ENCODE peak calls at places on chromosomes 4 and X, in six cellular contexts. One of them, this sample, is unnamed.

GRCh38 chr4:12126476-12126875 is 697.8 kb upstream of the HS3ST1 start:
- DNase-seq in iris pigment epithelial cell: no peak
- DNase-seq in cerebellum: no peak
- DNase-seq in NCI-H1436 treated with DMSO at 0.1 percent for 48 hours: no peak
- DNase-seq in lung: no peak
- DNase-seq in SK-N-MC: no peak
- DNase-seq in this sample: no peak

GRCh38 chr4:142762280-142762679 is 83.8 kb downstream of the INPP4B start:
- DNase-seq in iris pigment epithelial cell: no peak
- DNase-seq in cerebellum: no peak
- DNase-seq in lung: no peak
- DNase-seq in SK-N-MC: no peak
- DNase-seq in NCI-H1436 treated with DMSO at 0.1 percent for 48 hours: no peak
- DNase-seq in this sample: no peak

GRCh38 chrX:153669174-153669890 is 4.3 kb downstream of the PNCK start:
- DNase-seq in cerebellum: no peak
- DNase-seq in NCI-H1436 treated with DMSO at 0.1 percent for 48 hours: no peak
- DNase-seq in lung: no peak
- DNase-seq in iris pigment epithelial cell: no peak
- DNase-seq in SK-N-MC: no peak
- DNase-seq in this sample: peak

GRCh38 chr4:76570141-76570989 is 135.3 kb downstream of the SHROOM3 start:
- DNase-seq in NCI-H1436 treated with DMSO at 0.1 percent for 48 hours: no peak
- DNase-seq in cerebellum: no peak
- DNase-seq in lung: no peak
- DNase-seq in iris pigment epithelial cell: peak
- DNase-seq in SK-N-MC: no peak
- DNase-seq in this sample: no peak

GRCh38 chr4:120446051-120446567 is 379.5 kb upstream of the MAD2L1 start:
- DNase-seq in NCI-H1436 treated with DMSO at 0.1 percent for 48 hours: no peak
- DNase-seq in iris pigment epithelial cell: peak
- DNase-seq in lung: no peak
- DNase-seq in cerebellum: no peak
- DNase-seq in SK-N-MC: no peak
- DNase-seq in this sample: no peak

GRCh38 chr4:181008164-181008563 is 1235.0 kb upstream of the TENM3 start:
- DNase-seq in lung: no peak
- DNase-seq in SK-N-MC: no peak
- DNase-seq in iris pigment epithelial cell: peak
- DNase-seq in NCI-H1436 treated with DMSO at 0.1 percent for 48 hours: no peak
- DNase-seq in cerebellum: no peak
- DNase-seq in this sample: no peak

GRCh38 chr4:109164011-109164410 is 138.4 kb downstream of the COL25A1 start:
- DNase-seq in cerebellum: no peak
- DNase-seq in SK-N-MC: no peak
- DNase-seq in lung: no peak
- DNase-seq in iris pigment epithelial cell: peak
- DNase-seq in NCI-H1436 treated with DMSO at 0.1 percent for 48 hours: no peak
- DNase-seq in this sample: no peak

GRCh38 chr4:65943076-65943475 is 272.8 kb upstream of the EPHA5 start:
- DNase-seq in NCI-H1436 treated with DMSO at 0.1 percent for 48 hours: no peak
- DNase-seq in cerebellum: no peak
- DNase-seq in lung: no peak
- DNase-seq in SK-N-MC: peak
- DNase-seq in iris pigment epithelial cell: peak
- DNase-seq in this sample: no peak

GRCh38 chr4:70280567-70280966 is 38.2 kb downstream of the CSN3 start:
- DNase-seq in lung: peak
- DNase-seq in cerebellum: no peak
- DNase-seq in NCI-H1436 treated with DMSO at 0.1 percent for 48 hours: no peak
- DNase-seq in SK-N-MC: no peak
- DNase-seq in iris pigment epithelial cell: no peak
- DNase-seq in this sample: no peak

GRCh38 chrX:20363003-20363674 is 96.4 kb upstream of the RPS6KA3 start:
- DNase-seq in iris pigment epithelial cell: peak
- DNase-seq in NCI-H1436 treated with DMSO at 0.1 percent for 48 hours: no peak
- DNase-seq in SK-N-MC: no peak
- DNase-seq in cerebellum: no peak
- DNase-seq in lung: no peak
- DNase-seq in this sample: no peak

GRCh38 chr4:185656467-185656890 is 121.2 kb upstream of the PDLIM3 start:
- DNase-seq in lung: no peak
- DNase-seq in SK-N-MC: no peak
- DNase-seq in cerebellum: no peak
- DNase-seq in iris pigment epithelial cell: peak
- DNase-seq in NCI-H1436 treated with DMSO at 0.1 percent for 48 hours: no peak
- DNase-seq in this sample: no peak

GRCh38 chr4:185307136-185307950 is 88.4 kb downstream of the LRP2BP start:
- DNase-seq in lung: no peak
- DNase-seq in iris pigment epithelial cell: no peak
- DNase-seq in SK-N-MC: no peak
- DNase-seq in NCI-H1436 treated with DMSO at 0.1 percent for 48 hours: no peak
- DNase-seq in cerebellum: no peak
- DNase-seq in this sample: no peak

GRCh38 chrX:131262738-131263679 is 26.1 kb downstream of the IGSF1 start:
- DNase-seq in cerebellum: no peak
- DNase-seq in NCI-H1436 treated with DMSO at 0.1 percent for 48 hours: no peak
- DNase-seq in SK-N-MC: no peak
- DNase-seq in lung: no peak
- DNase-seq in iris pigment epithelial cell: no peak
- DNase-seq in this sample: no peak

GRCh38 chr4:6768539-6768905 is 14.0 kb upstream of the KIAA0232 start:
- DNase-seq in lung: no peak
- DNase-seq in NCI-H1436 treated with DMSO at 0.1 percent for 48 hours: no peak
- DNase-seq in iris pigment epithelial cell: peak
- DNase-seq in cerebellum: no peak
- DNase-seq in SK-N-MC: no peak
- DNase-seq in this sample: no peak

GRCh38 chr4:31059753-31060522 is 339.8 kb downstream of the PCDH7 start:
- DNase-seq in NCI-H1436 treated with DMSO at 0.1 percent for 48 hours: no peak
- DNase-seq in SK-N-MC: no peak
- DNase-seq in cerebellum: no peak
- DNase-seq in lung: no peak
- DNase-seq in iris pigment epithelial cell: peak
- DNase-seq in this sample: no peak

GRCh38 chrX:72128881-72129280 is 2.8 kb downstream of the RTL5 start:
- DNase-seq in cerebellum: no peak
- DNase-seq in NCI-H1436 treated with DMSO at 0.1 percent for 48 hours: no peak
- DNase-seq in lung: no peak
- DNase-seq in iris pigment epithelial cell: peak
- DNase-seq in SK-N-MC: no peak
- DNase-seq in this sample: no peak

GRCh38 chrX:45140812-45141211 is 59.9 kb downstream of the DIPK2B start:
- DNase-seq in NCI-H1436 treated with DMSO at 0.1 percent for 48 hours: no peak
- DNase-seq in cerebellum: no peak
- DNase-seq in iris pigment epithelial cell: no peak
- DNase-seq in SK-N-MC: no peak
- DNase-seq in lung: no peak
- DNase-seq in this sample: no peak

This sample was measured in posterior vena cava.